ENCODE peak calls at places on chromosomes 1 and 21, in four cellular contexts. E, A, C and F are unnamed samples.

GRCh38 chr1:211493865-211494653 is 2.1 kb upstream of the RD3 start:
- DNase-seq in E (no peak), C (no peak), A (no peak), F (peak; percentile 82)

GRCh38 chr1:20399606-20400180 is 86.3 kb downstream of the CAMK2N1 start:
- DNase-seq in A (no peak), C (no peak), E (no peak), F (no peak)

GRCh38 chr1:203682401-203683383 is 56.1 kb downstream of the ATP2B4 start:
- DNase-seq in E (no peak), A (no peak), C (no peak), F (no peak)

GRCh38 chr1:201191723-201192477 is 1.3 kb downstream of the IGFN1 start:
- DNase-seq in E (peak; percentile 92), C (peak; percentile 44), A (peak; percentile 87), F (no peak)

GRCh38 chr1:54230507-54231339 is 30.8 kb downstream of the MRPL37 start:
- DNase-seq in E (no peak), A (no peak), C (no peak), F (no peak)

GRCh38 chr1:59232209-59232608 is 64.7 kb upstream of the FGGY start:
- DNase-seq in A (no peak), E (no peak), C (no peak), F (no peak)

GRCh38 chr1:67685558-67686271 is 714 bp downstream of the GADD45A start:
- DNase-seq in C (no peak), E (peak; percentile 51), A (peak; percentile 45), F (peak; percentile 42)

GRCh38 chr1:77975907-77976306 is 3.0 kb downstream of the FUBP1 start:
- DNase-seq in C (no peak), E (no peak), A (peak; percentile 48), F (no peak)

GRCh38 chr1:247409869-247410544 is 6.0 kb upstream of the NLRP3 start:
- DNase-seq in C (no peak), A (no peak), E (no peak), F (no peak)

GRCh38 chr1:41418868-41419583 is 57.8 kb downstream of the FOXO6 start:
- DNase-seq in E (peak; percentile 93), C (peak; percentile 25), A (peak; percentile 77), F (no peak)
- TF ChIP-seq CTCF in E (no peak), C (peak; percentile 16), A (no peak), F (no peak)

GRCh38 chr1:117613969-117614865 is 8.4 kb downstream of the TENT5C start:
- DNase-seq in A (no peak), C (no peak), E (no peak), F (no peak)

GRCh38 chr1:117613249-117613968 is 7.6 kb downstream of the TENT5C start:
- DNase-seq in C (no peak), E (no peak), A (no peak), F (no peak)

GRCh38 chr1:117611121-117611601 is 5.3 kb downstream of the TENT5C start:
- DNase-seq in C (no peak), E (no peak), A (no peak), F (no peak)

GRCh38 chr1:117611894-117612481 is 6.1 kb downstream of the TENT5C start:
- DNase-seq in A (no peak), E (no peak), C (no peak), F (no peak)

DNA sequence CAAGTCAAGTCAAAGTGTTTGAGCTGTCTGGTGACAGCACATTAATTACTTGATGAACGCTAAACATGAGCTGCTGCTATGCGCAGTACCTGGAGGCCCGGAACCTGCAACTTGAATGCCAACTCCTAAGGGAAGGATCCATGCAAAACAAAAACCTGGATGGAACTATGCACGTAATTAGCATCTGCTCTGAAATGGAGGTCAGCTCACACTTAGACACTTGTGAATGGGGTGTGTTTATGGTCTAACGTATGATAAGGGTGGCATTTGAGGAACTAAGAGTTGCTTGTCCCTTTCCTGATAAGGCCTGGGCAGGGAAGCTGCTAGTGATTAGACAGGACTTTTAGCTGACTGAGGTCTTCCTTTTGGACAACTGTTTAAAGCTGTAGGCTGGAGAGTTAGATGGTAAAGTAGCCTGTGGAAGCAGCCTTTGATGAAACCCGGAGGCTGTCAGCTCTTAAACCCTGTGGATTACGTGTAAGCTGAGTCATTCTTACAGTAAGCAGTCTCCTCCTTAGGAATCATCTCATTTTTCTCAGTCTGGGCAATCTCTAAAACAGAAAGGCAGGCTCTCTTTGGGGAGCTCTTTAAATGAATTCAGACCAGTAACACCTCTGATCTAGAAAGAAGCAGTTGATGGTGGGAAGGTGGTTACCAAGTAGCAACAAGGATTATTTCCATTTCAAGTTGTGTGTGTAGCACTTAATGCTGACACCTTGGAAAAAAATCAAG is 6.8 kb downstream of the TENT5C start:
- DNase-seq in C (peak; percentile 49), E (peak; percentile 45), A (peak; percentile 67), F (peak; percentile 30)
- H3K4me3 ChIP-seq in C (no peak overlapping the region), E (no peak overlapping the region), A (no peak overlapping the region), F (no peak overlapping the region)

DNA sequence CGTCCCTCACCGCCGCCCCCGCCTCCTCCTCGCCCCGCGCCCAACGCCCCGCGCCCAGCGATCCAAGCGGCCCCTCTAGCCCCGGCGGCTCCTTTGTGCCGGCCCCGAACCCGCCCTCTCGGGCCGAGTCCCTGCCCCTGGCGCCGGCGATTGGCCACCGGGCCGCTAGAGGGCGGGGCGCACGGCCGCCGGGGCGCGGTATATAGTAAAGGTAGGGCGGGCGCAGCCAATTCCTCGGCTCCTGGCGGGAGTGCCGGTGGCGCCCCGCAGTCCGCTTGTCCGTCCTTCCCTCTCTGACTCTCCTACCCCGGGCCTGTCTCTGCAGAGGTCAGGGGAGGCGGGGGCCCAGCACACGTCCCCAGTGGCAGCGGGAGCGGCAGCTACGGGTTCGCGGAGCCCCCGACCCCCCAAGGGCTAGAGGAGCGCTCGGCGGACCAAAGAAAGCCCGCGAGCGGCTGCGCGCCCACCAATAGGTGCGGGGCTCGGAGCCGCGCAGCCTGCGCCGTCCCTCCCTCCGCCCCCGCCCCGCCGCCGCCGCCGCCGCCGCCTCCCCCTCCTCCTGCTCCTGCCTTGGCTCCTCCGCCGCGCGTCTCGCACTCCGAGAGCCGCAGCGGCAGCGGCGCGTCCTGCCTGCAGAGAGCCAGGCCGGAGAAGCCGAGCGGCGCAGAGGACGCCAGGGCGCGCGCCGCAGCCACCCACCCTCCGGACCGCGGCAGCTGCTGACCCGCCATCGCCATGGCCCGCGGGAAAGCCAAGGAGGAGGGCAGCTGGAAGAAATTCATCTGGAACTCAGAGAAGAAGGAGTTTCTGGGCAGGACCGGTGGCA is at the start of gene ATP1B1:
- DNase-seq in E (peak; percentile 88), C (no peak), A (peak; percentile 87), F (peak; percentile 77)
- TF ChIP-seq CTCF in E (no peak), C (peak; percentile 27), A (peak; percentile 27), F (no peak)

GRCh38 chr1:26162220-26162703 is 3.4 kb downstream of the FAM110D start:
- DNase-seq in C (no peak), E (peak; percentile 28), A (no peak), F (no peak)
- H3K4me3 ChIP-seq in C (peak overlapping the region; percentile 42), E (no peak overlapping the region), A (no peak overlapping the region), F (peak overlapping the region; percentile 24)

DNA sequence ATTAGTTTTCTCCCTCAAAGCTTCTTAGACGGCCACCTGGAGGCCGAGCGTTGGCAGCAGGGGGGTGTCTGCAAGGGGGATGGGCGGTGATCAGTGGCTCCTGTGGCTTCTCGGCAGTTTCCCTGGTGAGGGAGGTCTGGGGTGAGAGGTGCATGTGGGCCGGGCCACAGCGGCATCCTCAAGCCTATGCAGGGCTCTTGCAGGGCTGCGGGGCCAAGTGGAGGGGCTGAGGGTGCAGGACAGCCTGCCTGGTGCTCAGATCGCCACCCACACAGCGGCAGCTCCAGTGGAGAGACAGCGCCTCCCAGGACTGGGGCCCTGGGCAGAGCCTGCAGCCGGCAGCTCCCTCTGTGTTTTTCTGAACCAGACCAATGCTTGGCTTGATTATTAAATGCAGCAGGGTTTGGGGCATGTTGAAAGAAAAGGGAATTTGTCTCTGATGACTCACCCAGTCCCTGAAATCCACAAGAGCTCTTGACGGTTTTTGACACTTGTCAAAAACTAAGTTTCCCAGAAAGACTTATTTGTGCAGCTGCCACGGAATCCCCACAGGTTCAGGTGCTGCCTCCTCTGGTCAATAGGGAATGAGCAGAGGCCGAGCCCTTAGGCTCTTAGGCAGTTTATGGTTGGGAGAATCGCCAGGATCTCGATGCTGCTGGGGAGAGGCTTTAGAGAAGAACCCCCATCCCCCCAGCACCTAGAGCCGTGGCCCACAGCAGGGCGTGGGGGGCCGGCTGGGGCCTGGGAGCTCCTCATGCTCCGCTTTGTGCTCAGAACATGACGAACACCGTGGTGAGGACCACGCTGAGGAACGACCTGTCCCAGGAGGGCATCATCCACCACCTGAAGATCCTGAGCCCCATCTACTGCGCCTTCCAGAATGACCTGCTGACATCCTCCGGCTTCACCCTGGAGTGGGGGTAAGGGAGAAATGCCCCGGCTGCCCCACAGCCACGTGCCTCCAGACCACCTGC is 54.7 kb downstream of the UMODL1 start:
- DNase-seq in C (no peak), A (no peak), E (no peak), F (peak; percentile 54)
- TF ChIP-seq CTCF in C (peak; percentile 6), A (peak; percentile 9), E (no peak), F (peak; percentile 52)

GRCh38 chr21:15203740-15204139 is 138.9 kb upstream of the NRIP1 start:
- DNase-seq in C (no peak), E (no peak), A (no peak), F (no peak)
- H3K4me3 ChIP-seq in C (no peak overlapping the region), E (no peak overlapping the region), A (no peak overlapping the region), F (no peak overlapping the region)

GRCh38 chr1:3649342-3650247 is at the start of gene WRAP73:
- DNase-seq in E (peak; percentile 85), C (peak; percentile 59), A (peak; percentile 92), F (peak; percentile 89)
- TF ChIP-seq CTCF in E (peak; percentile 2), C (peak; percentile 30), A (no peak), F (peak; percentile 31)